ENCODE peak calls at places on chromosome 9, in seven cellular contexts. O is thyroid gland; Z is CD4-positive, alpha-beta memory T cell; I is keratinocyte; N is cardiac muscle cell; T is MM.1S; K is mesendoderm. E is an unnamed sample.

GRCh38 chr9:109158656-109159055 is 8.4 kb downstream of the FRRS1L start:
- DNase-seq in O (no peak), Z (no peak), I (no peak), N (no peak), T (no peak), K (no peak), E (no peak)

GRCh38 chr9:97807681-97808080 is 45.3 kb upstream of the FOXE1 start:
- DNase-seq in O (no peak), Z (no peak), I (peak; percentile 78), N (no peak), T (no peak), K (peak; percentile 10), E (no peak)

GRCh38 chr9:70012569-70012968 is 31.1 kb upstream of the MAMDC2 start:
- DNase-seq in O (no peak), Z (no peak), I (no peak), N (peak; percentile 7), T (no peak), K (peak; percentile 46), E (no peak)

GRCh38 chr9:91832322-91832721 is 117.7 kb downstream of the ROR2 start:
- DNase-seq in O (no peak), Z (no peak), I (no peak), N (no peak), T (no peak), K (no peak), E (no peak)

GRCh38 chr9:93287189-93287552 is 103.2 kb downstream of the WNK2 start:
- DNase-seq in O (no peak), Z (no peak), I (no peak), N (no peak), T (no peak), K (no peak), E (no peak)

GRCh38 chr9:4740373-4740622 is 704 bp downstream of the AK3 start:
- DNase-seq in O (no peak), Z (no peak), I (no peak), N (no peak), T (no peak), K (no peak), E (no peak)

GRCh38 chr9:129667850-129668249 is 2.4 kb downstream of the PRRX2 start:
- DNase-seq in O (no peak), Z (no peak), I (no peak), N (no peak), T (no peak), K (no peak), E (no peak)

GRCh38 chr9:22483528-22484060 is 37.0 kb downstream of the DMRTA1 start:
- DNase-seq in O (no peak), Z (no peak), I (no peak), N (no peak), T (no peak), K (no peak), E (no peak)

GRCh38 chr9:130497139-130497538 is 52.4 kb downstream of the ASS1 start:
- DNase-seq in O (peak; percentile 46), Z (no peak), I (no peak), N (no peak), T (no peak), K (no peak), E (no peak)

GRCh38 chr9:126471084-126471611 is 142.6 kb upstream of the LMX1B start:
- DNase-seq in O (peak; percentile 29), Z (peak; percentile 82), I (no peak), N (no peak), T (peak; percentile 95), K (no peak), E (peak; percentile 90)
- H3K27ac ChIP-seq in O (no peak overlapping the region), Z (peak overlapping the region; percentile 57), I (no peak overlapping the region), N (no peak overlapping the region), T (peak overlapping the region; percentile 34), K (peak overlapping the region; percentile 14), E (peak overlapping the region; percentile 71)

GRCh38 chr9:119257592-119257991 is 111.6 kb downstream of the BRINP1 start:
- DNase-seq in O (no peak), Z (no peak), I (no peak), N (no peak), T (no peak), K (no peak), E (no peak)

GRCh38 chr9:119251951-119252350 is 117.3 kb downstream of the BRINP1 start:
- DNase-seq in O (no peak), Z (no peak), I (no peak), N (no peak), T (no peak), K (no peak), E (no peak)

GRCh38 chr9:119252671-119253299 is 116.5 kb downstream of the BRINP1 start:
- DNase-seq in O (no peak), Z (no peak), I (no peak), N (peak; percentile 47), T (no peak), K (peak; percentile 34), E (no peak)
- H3K27ac ChIP-seq in O (no peak overlapping the region), Z (no peak overlapping the region), I (no peak overlapping the region), N (no peak overlapping the region), T (no peak overlapping the region), K (no peak overlapping the region), E (no peak overlapping the region)

GRCh38 chr9:89639961-89640360 is 35.1 kb downstream of the GADD45G start:
- DNase-seq in O (no peak), Z (no peak), I (no peak), N (no peak), T (no peak), K (no peak), E (no peak)
- H3K27ac ChIP-seq in O (no peak overlapping the region), Z (no peak overlapping the region), I (no peak overlapping the region), N (no peak overlapping the region), T (no peak overlapping the region), K (no peak overlapping the region), E (peak overlapping the region; percentile 72)

DNA sequence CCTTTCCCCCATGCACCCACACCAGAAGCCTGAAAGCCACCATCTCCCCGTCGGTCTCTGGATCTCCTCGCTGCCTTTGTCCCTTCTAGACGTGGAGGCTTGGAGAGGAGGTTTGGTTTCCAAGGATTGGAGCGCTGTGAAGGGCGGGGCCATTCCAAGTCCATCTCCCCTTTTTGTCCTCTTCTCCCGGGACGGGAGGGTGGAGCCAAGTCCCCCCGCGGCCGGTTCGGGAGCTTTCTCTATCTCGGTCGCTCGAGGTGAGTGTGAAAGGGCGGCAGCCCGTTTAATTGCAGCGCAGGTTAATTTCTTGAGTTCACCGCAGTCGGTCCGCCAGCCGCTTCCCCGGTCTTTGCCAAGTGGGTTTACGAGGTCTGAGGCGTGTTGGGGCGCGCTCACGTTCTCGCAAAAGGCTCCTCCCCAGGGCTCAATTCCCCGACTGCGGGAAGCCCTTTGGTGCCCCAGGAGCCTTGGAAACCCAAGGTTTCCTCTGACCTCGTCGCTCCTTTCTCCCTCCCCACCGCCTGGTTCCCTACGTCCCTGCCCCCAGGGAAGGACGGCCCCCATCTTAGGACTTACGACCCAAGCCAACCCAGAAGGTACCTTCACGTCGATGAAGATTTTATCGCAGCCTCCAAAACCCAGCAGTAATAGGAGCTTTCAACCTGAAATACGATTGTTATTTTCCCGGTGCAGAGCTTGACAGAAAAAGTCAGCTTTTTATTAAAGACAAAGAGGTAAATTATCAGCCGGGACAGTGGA is 2.8 kb upstream of the ZNF462 start:
- DNase-seq in O (peak; percentile 45), Z (no peak), I (no peak), N (peak; percentile 57), T (no peak), K (peak; percentile 92), E (peak; percentile 41)
- H3K27ac ChIP-seq in O (peak overlapping the region; percentile 30), Z (no peak overlapping the region), I (peak overlapping the region; percentile 89), N (no peak overlapping the region), T (no peak overlapping the region), K (peak overlapping the region; percentile 86), E (peak overlapping the region; percentile 36)

E was measured in upper lobe of left lung.